ENCODE peak calls at places on chromosomes 1 and 21, in seven cellular contexts. K is left ventricle myocardium inferior, L is tibial nerve, W is hepatocyte, Z is neural progenitor cell, M is breast epithelium, S is AG04450. Y is an unnamed sample.

GRCh38 chr1:184242507-184242943 is 144.3 kb upstream of the C1orf21 start:
- DNase-seq in S (peak), W (peak), K (no peak), L (no peak), Z (peak), M (no peak), Y (peak)

GRCh38 chr1:98741164-98741563 is 79.6 kb downstream of the SNX7 start:
- DNase-seq in M (no peak), Z (no peak), K (no peak), S (no peak), W (no peak), L (no peak), Y (no peak)

GRCh38 chr21:32955307-32955937 is 70.3 kb upstream of the OLIG2 start:
- DNase-seq in W (no peak), M (no peak), Z (peak), L (no peak), K (no peak), S (no peak), Y (no peak)

GRCh38 chr1:227789042-227789880 is 26.2 kb upstream of the PRSS38 start:
- DNase-seq in L (peak), K (no peak), M (no peak), W (no peak), S (no peak), Z (peak), Y (no peak)

GRCh38 chr1:9357958-9358357 is 65.3 kb downstream of the SPSB1 start:
- DNase-seq in W (no peak), L (no peak), Z (no peak), K (no peak), S (no peak), M (no peak), Y (no peak)

GRCh38 chr1:24416666-24417391 is 1.2 kb downstream of the NIPAL3 start:
- DNase-seq in S (peak), M (no peak), W (peak), Z (no peak), K (no peak), L (no peak), Y (peak)

GRCh38 chr1:200136384-200136783 is 108.9 kb downstream of the NR5A2 start:
- DNase-seq in M (no peak), Z (no peak), W (no peak), L (no peak), K (no peak), S (no peak), Y (no peak)

GRCh38 chr1:225813250-225813964 is 3.5 kb downstream of the EPHX1 start:
- DNase-seq in S (no peak), M (no peak), Z (peak), K (peak), W (peak), L (peak), Y (peak)

GRCh38 chr1:199811163-199811562 is 216.3 kb upstream of the NR5A2 start:
- DNase-seq in Z (no peak), W (no peak), S (no peak), M (no peak), L (no peak), K (no peak), Y (no peak)

GRCh38 chr1:244316986-244317655 is 134.6 kb downstream of the ADSS2 start:
- DNase-seq in W (no peak), Z (no peak), L (no peak), M (no peak), K (no peak), S (no peak), Y (no peak)

GRCh38 chr1:9589719-9590157 is 1.0 kb downstream of the TMEM201 start:
- DNase-seq in S (no peak), K (no peak), M (no peak), Z (no peak), L (no peak), W (no peak), Y (peak)

GRCh38 chr1:220788146-220788545 is 1.4 kb downstream of the MTARC1 start:
- DNase-seq in Z (no peak), M (no peak), L (no peak), W (no peak), K (no peak), S (no peak), Y (no peak)

GRCh38 chr1:108511764-108512163 is 48.1 kb upstream of the EEIG2 start:
- DNase-seq in K (no peak), M (no peak), Z (no peak), W (no peak), L (no peak), S (no peak), Y (no peak)

GRCh38 chr21:27382404-27382803 is 415.5 kb upstream of the ADAMTS5 start:
- DNase-seq in W (no peak), Z (no peak), M (no peak), S (no peak), L (no peak), K (no peak), Y (no peak)

GRCh38 chr1:46030876-46031660 is 101.4 kb downstream of the PIK3R3 start:
- DNase-seq in S (no peak), Z (no peak), L (no peak), K (no peak), W (no peak), M (no peak), Y (no peak)

GRCh38 chr1:166819982-166820381 is 19.3 kb upstream of the POGK start:
- DNase-seq in S (no peak), W (no peak), K (no peak), L (no peak), Z (no peak), M (no peak), Y (no peak)

GRCh38 chr1:9782897-9783296 is 40.9 kb downstream of the CLSTN1 start:
- DNase-seq in W (no peak), K (no peak), L (no peak), Z (no peak), M (no peak), S (no peak), Y (no peak)

GRCh38 chr1:169796411-169796810 is 1.7 kb upstream of the METTL18 start:
- DNase-seq in L (no peak), Z (no peak), M (no peak), W (no peak), K (no peak), S (no peak), Y (no peak)

GRCh38 chr21:36117276-36117675 is 17.6 kb upstream of the CBR3 start:
- DNase-seq in K (no peak), S (no peak), Z (no peak), M (no peak), L (no peak), W (no peak), Y (no peak)

GRCh38 chr1:174680101-174680500 is 232.3 kb downstream of the GPR52 start:
- DNase-seq in Z (no peak), K (no peak), M (no peak), S (no peak), W (no peak), L (no peak), Y (no peak)

GRCh38 chr1:156689035-156689959 is 12.1 kb upstream of the NES start:
- DNase-seq in S (peak), Z (peak), W (peak), K (peak), L (peak), M (peak), Y (peak)

GRCh38 chr1:155044812-155045690 is 6.1 kb upstream of the ADAM15 start:
- DNase-seq in L (peak), W (peak), K (peak), M (peak), Z (peak), S (peak), Y (peak)

GRCh38 chr1:200971955-200972711 is 51.4 kb downstream of the KIF21B start:
- DNase-seq in L (peak), Z (peak), M (no peak), K (peak), W (peak), S (peak), Y (peak)

GRCh38 chr1:160711528-160712311 is at the start of gene CD48:
- DNase-seq in Z (no peak), K (no peak), M (no peak), L (no peak), W (no peak), S (no peak), Y (no peak)

GRCh38 chr1:158177705-158178450 is 2.8 kb upstream of the CD1D start:
- DNase-seq in W (peak), L (peak), S (no peak), K (peak), Z (peak), M (peak), Y (peak)

GRCh38 chr1:58575831-58576726 is 973 bp downstream of the TACSTD2 start:
- DNase-seq in S (no peak), K (no peak), Z (no peak), M (no peak), L (no peak), W (no peak), Y (peak)

GRCh38 chr1:202143011-202143767 is 1.3 kb downstream of the ARL8A start:
- DNase-seq in L (peak), W (peak), Z (no peak), M (no peak), S (no peak), K (peak), Y (peak)

GRCh38 chr1:211928222-211928856 is 97.8 kb upstream of the LPGAT1 start:
- DNase-seq in M (no peak), L (no peak), S (no peak), W (peak), K (no peak), Z (no peak), Y (peak)

GRCh38 chr1:247303211-247303610 is 28.5 kb downstream of the ZNF496 start:
- DNase-seq in K (no peak), S (no peak), L (no peak), W (no peak), Z (no peak), M (no peak), Y (no peak)

GRCh38 chr1:26288311-26288941 is 8.5 kb downstream of the SH3BGRL3 start:
- DNase-seq in W (no peak), S (no peak), K (no peak), M (no peak), Z (no peak), L (no peak), Y (no peak)

GRCh38 chr1:178101654-178102053 is 7.8 kb downstream of the RASAL2 start:
- DNase-seq in K (no peak), M (no peak), W (peak), S (no peak), Z (no peak), L (no peak), Y (no peak)

GRCh38 chr1:154546264-154547043 is 12.0 kb downstream of the UBE2Q1 start:
- DNase-seq in S (no peak), K (peak), W (peak), L (no peak), M (no peak), Z (peak), Y (peak)

GRCh38 chr1:58886611-58887010 is 102.8 kb upstream of the JUN start:
- DNase-seq in S (no peak), M (no peak), W (no peak), K (no peak), L (peak), Z (no peak), Y (no peak)

GRCh38 chr1:45353685-45354084 is 13.4 kb upstream of the MUTYH start:
- DNase-seq in M (no peak), W (no peak), S (no peak), Z (no peak), L (no peak), K (no peak), Y (no peak)

GRCh38 chr1:40783001-40783905 is at the start of gene KCNQ4:
- DNase-seq in M (peak), S (no peak), W (peak), L (peak), Z (peak), K (peak), Y (peak)

GRCh38 chr1:238777551-238777950 is 608.8 kb upstream of the CHRM3 start:
- DNase-seq in M (no peak), W (no peak), Z (no peak), S (no peak), L (no peak), K (no peak), Y (no peak)

GRCh38 chr1:221449801-221450470 is 292.0 kb downstream of the DUSP10 start:
- DNase-seq in S (no peak), W (no peak), M (no peak), K (no peak), L (no peak), Z (no peak), Y (peak)

GRCh38 chr1:232033285-232033684 is 406.7 kb downstream of the DISC1 start:
- DNase-seq in Z (peak), M (no peak), L (no peak), K (no peak), W (no peak), S (no peak), Y (no peak)

GRCh38 chr1:232034547-232034946 is 408.0 kb downstream of the DISC1 start:
- DNase-seq in L (no peak), M (no peak), W (no peak), S (no peak), Z (no peak), K (no peak), Y (no peak)

GRCh38 chr1:232031156-232031555 is 404.6 kb downstream of the DISC1 start:
- DNase-seq in M (no peak), Z (no peak), W (no peak), K (no peak), S (no peak), L (no peak), Y (no peak)

GRCh38 chr1:232029297-232029696 is 402.7 kb downstream of the DISC1 start:
- DNase-seq in K (no peak), M (no peak), Z (peak), L (no peak), W (no peak), S (no peak), Y (no peak)
- H3K27ac ChIP-seq in K (no peak), M (no peak), Z (no peak), L (peak), W (no peak), S (no peak), Y (no peak)

GRCh38 chr1:56064705-56065104 is 514.7 kb downstream of the PLPP3 start:
- DNase-seq in M (no peak), Z (no peak), S (no peak), L (no peak), W (peak), K (no peak), Y (peak)

GRCh38 chr1:56063461-56063860 is 515.9 kb downstream of the PLPP3 start:
- DNase-seq in L (no peak), W (no peak), K (peak), M (no peak), Z (no peak), S (no peak), Y (no peak)

GRCh38 chr1:56062625-56063024 is 516.7 kb downstream of the PLPP3 start:
- DNase-seq in S (no peak), W (no peak), M (no peak), L (no peak), Z (no peak), K (no peak), Y (no peak)

GRCh38 chr1:56060901-56061300 is 518.5 kb downstream of the PLPP3 start:
- DNase-seq in Z (no peak), M (no peak), W (peak), L (no peak), K (no peak), S (peak), Y (no peak)

DNA sequence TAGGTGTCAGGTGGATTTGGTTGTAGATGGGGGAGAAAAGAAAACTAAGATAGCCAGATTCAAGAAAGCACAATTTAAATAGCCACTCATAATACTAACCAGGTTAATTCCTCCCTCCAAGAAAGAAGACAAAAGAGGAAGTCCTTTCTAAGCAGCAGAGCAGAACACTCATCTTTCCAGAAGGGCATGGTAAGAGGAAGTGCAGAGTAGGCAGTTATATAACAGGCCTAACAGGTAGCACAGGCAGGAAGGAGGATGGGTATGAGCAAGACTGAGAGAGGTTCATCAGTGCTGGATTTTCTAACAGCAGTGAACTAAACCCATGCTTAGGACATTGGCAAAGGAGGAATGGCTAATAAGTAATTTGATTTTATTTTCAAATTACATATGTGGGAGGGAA is 517.5 kb downstream of the PLPP3 start:
- DNase-seq in S (no peak), L (no peak), M (no peak), W (no peak), Z (no peak), K (no peak), Y (no peak)
- H3K27ac ChIP-seq in S (no peak), L (no peak), M (no peak), W (no peak), Z (no peak), K (no peak), Y (no peak)

GRCh38 chr1:234963904-234964702 is 164.5 kb downstream of the TOMM20 start:
- DNase-seq in M (no peak), Z (no peak), L (no peak), S (no peak), K (peak), W (peak), Y (no peak)

GRCh38 chr1:234963180-234963903 is 165.3 kb downstream of the TOMM20 start:
- DNase-seq in L (peak), K (peak), Z (no peak), S (peak), M (peak), W (peak), Y (no peak)

GRCh38 chr1:234962340-234962989 is 166.2 kb downstream of the TOMM20 start:
- DNase-seq in K (no peak), L (peak), M (no peak), Z (no peak), W (peak), S (peak), Y (no peak)

GRCh38 chr1:234967121-234967520 is 161.5 kb downstream of the TOMM20 start:
- DNase-seq in S (no peak), K (no peak), Z (no peak), W (peak), L (no peak), M (no peak), Y (no peak)

GRCh38 chr1:234965128-234965527 is 163.5 kb downstream of the TOMM20 start:
- DNase-seq in M (no peak), S (no peak), W (no peak), Z (no peak), L (no peak), K (no peak), Y (no peak)
- H3K27ac ChIP-seq in M (peak), S (no peak), W (peak), Z (no peak), L (no peak), K (peak), Y (no peak)

GRCh38 chr1:33235521-33235920 is 20.8 kb upstream of the ZNF362 start:
- DNase-seq in M (no peak), W (no peak), Z (no peak), S (no peak), L (no peak), K (no peak), Y (no peak)
- H3K27ac ChIP-seq in M (no peak), W (no peak), Z (no peak), S (no peak), L (no peak), K (peak), Y (no peak)

GRCh38 chr1:37478890-37479254 is 4.5 kb downstream of the ZC3H12A start:
- DNase-seq in Z (no peak), W (no peak), K (no peak), M (no peak), L (no peak), S (no peak), Y (no peak)

GRCh38 chr1:37476460-37477197 is 2.2 kb downstream of the ZC3H12A start:
- DNase-seq in Z (no peak), S (no peak), K (peak), W (peak), L (peak), M (peak), Y (peak)

GRCh38 chr1:37478451-37478871 is 4.1 kb downstream of the ZC3H12A start:
- DNase-seq in W (peak), K (no peak), S (no peak), L (no peak), M (no peak), Z (no peak), Y (peak)

GRCh38 chr1:37477198-37477931 is 3.0 kb downstream of the ZC3H12A start:
- DNase-seq in Z (no peak), K (no peak), S (no peak), M (no peak), W (peak), L (no peak), Y (peak)

DNA sequence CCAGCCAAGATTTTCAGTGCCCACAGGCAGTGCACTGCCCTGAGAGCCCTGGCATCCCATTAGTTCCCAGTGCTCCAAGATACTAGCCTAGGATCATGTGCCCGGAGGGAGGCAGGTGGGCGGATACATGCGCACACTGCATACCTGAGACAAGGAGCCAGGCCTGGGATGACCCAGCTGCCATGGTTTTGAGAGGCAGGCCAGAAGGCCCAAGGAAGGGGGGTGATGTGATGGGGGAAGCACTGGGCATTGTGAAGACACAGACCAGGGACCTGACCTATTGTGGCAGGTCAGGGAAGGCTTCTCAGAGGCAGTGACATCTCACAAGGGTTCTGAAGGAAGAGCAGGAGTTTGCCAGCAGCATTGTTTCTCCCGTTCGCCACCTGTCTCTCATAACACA is 3.6 kb downstream of the ZC3H12A start:
- DNase-seq in S (no peak), Z (no peak), K (no peak), M (no peak), W (peak), L (no peak), Y (no peak)
- H3K27ac ChIP-seq in S (peak), Z (no peak), K (peak), M (peak), W (peak), L (peak), Y (peak)

GRCh38 chr1:231656741-231657140 is 30.2 kb downstream of the DISC1 start:
- DNase-seq in L (no peak), K (no peak), Z (no peak), M (no peak), S (no peak), W (no peak), Y (no peak)

DNA sequence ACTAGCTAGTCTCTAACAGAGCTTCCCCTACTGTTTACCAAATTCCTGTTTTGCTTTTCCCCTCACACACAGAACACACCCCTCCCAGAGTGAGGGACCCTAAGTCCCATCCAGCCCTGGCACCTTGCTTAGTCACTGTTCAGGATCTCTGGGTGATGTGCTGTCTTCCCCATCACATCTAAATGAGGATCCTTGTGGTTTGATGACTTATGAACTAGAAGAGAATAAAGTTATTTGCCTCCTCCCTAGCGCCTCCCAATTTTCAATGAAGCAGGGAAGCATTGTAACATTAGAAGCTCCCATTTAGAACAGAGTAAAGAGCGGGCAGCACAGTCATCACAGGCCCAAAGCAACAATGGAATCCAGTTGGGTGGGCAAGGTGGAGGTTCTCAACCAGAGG is 27.0 kb downstream of the DISC1 start:
- DNase-seq in S (no peak), L (no peak), Z (no peak), M (no peak), W (no peak), K (no peak), Y (no peak)
- H3K27ac ChIP-seq in S (no peak), L (no peak), Z (no peak), M (no peak), W (no peak), K (no peak), Y (no peak)

GRCh38 chr1:229340496-229340895 is 2.4 kb downstream of the CCSAP start:
- DNase-seq in L (no peak), K (no peak), M (no peak), S (no peak), Z (peak), W (no peak), Y (no peak)
- H3K27ac ChIP-seq in L (no peak), K (no peak), M (no peak), S (no peak), Z (no peak), W (no peak), Y (no peak)

GRCh38 chr1:52603680-52604501 is 1.7 kb downstream of the GPX7 start:
- DNase-seq in Z (no peak), M (no peak), S (no peak), W (peak), K (no peak), L (no peak), Y (peak)
- H3K27ac ChIP-seq in Z (no peak), M (no peak), S (no peak), W (peak), K (peak), L (no peak), Y (no peak)